ENCODE peak calls at places on chromosomes 6 and 20, in seven cellular contexts. M, Q, B, F, H, Z and L are unnamed samples. For H3K36me3, the result is how much of the 10 kb centered on the place peaks cover.

GRCh38 chr6:47014401-47014800 is 27.7 kb downstream of the ADGRF1 start:
- DNase-seq in M (no peak), Q (no peak), B (no peak), F (no peak), H (no peak), Z (no peak), L (no peak)

GRCh38 chr20:9974324-9974723 is 60.5 kb upstream of the ANKEF1 start:
- DNase-seq in M (no peak), Q (no peak), B (no peak), F (no peak), H (peak), Z (no peak), L (no peak)

GRCh38 chr6:13275435-13275989 is 52.8 kb downstream of the TBC1D7 start:
- DNase-seq in M (no peak), Q (no peak), B (no peak), F (no peak), H (no peak), Z (no peak), L (no peak)

GRCh38 chr20:42549496-42549895 is 640.2 kb downstream of the PTPRT start:
- DNase-seq in M (no peak), Q (no peak), B (no peak), F (no peak), H (no peak), Z (no peak), L (no peak)

GRCh38 chr6:151914475-151914874 is 107.0 kb downstream of the ESR1 start:
- DNase-seq in M (no peak), Q (peak), B (no peak), F (no peak), H (no peak), Z (peak), L (no peak)

GRCh38 chr6:109695468-109695867 is 4.4 kb downstream of the FIG4 start:
- DNase-seq in M (no peak), Q (no peak), B (no peak), F (no peak), H (peak), Z (peak), L (no peak)

GRCh38 chr20:16518068-16518783 is 55.0 kb downstream of the KIF16B start:
- DNase-seq in M (no peak), Q (peak), B (peak), F (peak), H (peak), Z (peak), L (peak)

GRCh38 chr20:48919336-48919881 is 2.1 kb upstream of the ARFGEF2 start:
- DNase-seq in M (no peak), Q (no peak), B (no peak), F (no peak), H (no peak), Z (no peak), L (no peak)

GRCh38 chr6:152952866-152953509 is 29.9 kb downstream of the FBXO5 start:
- DNase-seq in M (no peak), Q (peak), B (no peak), F (no peak), H (no peak), Z (peak), L (no peak)

GRCh38 chr6:162785632-162786242 is 58.0 kb downstream of the PACRG start:
- DNase-seq in M (peak), Q (peak), B (peak), F (no peak), H (peak), Z (no peak), L (no peak)

GRCh38 chr6:70210462-70210861 is 92.4 kb downstream of the COL9A1 start:
- DNase-seq in M (no peak), Q (peak), B (no peak), F (no peak), H (no peak), Z (peak), L (no peak)

GRCh38 chr6:145749632-145750031 is 14.3 kb upstream of the EPM2A start:
- DNase-seq in M (no peak), Q (peak), B (no peak), F (no peak), H (no peak), Z (peak), L (no peak)

GRCh38 chr6:110951986-110952794 is 6.3 kb upstream of the GTF3C6 start:
- DNase-seq in M (no peak), Q (peak), B (no peak), F (no peak), H (peak), Z (peak), L (no peak)

GRCh38 chr6:85078071-85078470 is 313.7 kb upstream of the TBX18 start:
- DNase-seq in M (no peak), Q (peak), B (no peak), F (no peak), H (no peak), Z (peak), L (no peak)

GRCh38 chr6:13273931-13274706 is 54.2 kb downstream of the TBC1D7 start:
- DNase-seq in M (no peak), Q (no peak), B (peak), F (peak), H (no peak), Z (no peak), L (peak)

GRCh38 chr6:135048915-135049314 is 5.7 kb downstream of the HBS1L start:
- DNase-seq in M (no peak), Q (no peak), B (no peak), F (no peak), H (no peak), Z (no peak), L (no peak)

GRCh38 chr6:133701633-133702331 is 187.1 kb upstream of the TCF21 start:
- DNase-seq in M (no peak), Q (peak), B (peak), F (no peak), H (no peak), Z (peak), L (no peak)

GRCh38 chr6:40630046-40630445 is 42.9 kb upstream of the LRFN2 start:
- DNase-seq in M (no peak), Q (no peak), B (no peak), F (no peak), H (no peak), Z (no peak), L (no peak)

GRCh38 chr6:116057766-116058165 is 2.9 kb downstream of the FRK start:
- DNase-seq in M (no peak), Q (no peak), B (no peak), F (no peak), H (no peak), Z (no peak), L (no peak)

GRCh38 chr6:149273318-149273717 is 44.2 kb upstream of the TAB2 start:
- DNase-seq in M (no peak), Q (no peak), B (peak), F (no peak), H (no peak), Z (no peak), L (no peak)

GRCh38 chr20:36034875-36035274 is 66.5 kb downstream of the CNBD2 start:
- DNase-seq in M (no peak), Q (no peak), B (no peak), F (no peak), H (no peak), Z (no peak), L (no peak)

GRCh38 chr6:11480541-11480940 is 57.0 kb upstream of the TMEM170B start:
- DNase-seq in M (no peak), Q (no peak), B (no peak), F (no peak), H (no peak), Z (no peak), L (peak)

GRCh38 chr6:149335924-149336323 is 18.4 kb downstream of the TAB2 start:
- DNase-seq in M (no peak), Q (peak), B (no peak), F (no peak), H (no peak), Z (peak), L (no peak)

GRCh38 chr20:18701969-18702368 is 111.6 kb upstream of the SCP2D1 start:
- DNase-seq in M (no peak), Q (no peak), B (no peak), F (no peak), H (no peak), Z (no peak), L (no peak)

GRCh38 chr20:57495978-57496377 is 29.0 kb downstream of the CTCFL start:
- DNase-seq in M (no peak), Q (no peak), B (no peak), F (no peak), H (peak), Z (no peak), L (no peak)

GRCh38 chr6:37643851-37644672 is 53.6 kb downstream of the MDGA1 start:
- DNase-seq in M (no peak), Q (peak), B (no peak), F (peak), H (no peak), Z (no peak), L (no peak)

GRCh38 chr6:65448806-65449397 is 258.1 kb downstream of the EYS start:
- DNase-seq in M (no peak), Q (no peak), B (no peak), F (no peak), H (no peak), Z (no peak), L (no peak)

GRCh38 chr20:2149507-2149906 is 47.9 kb downstream of the STK35 start:
- DNase-seq in M (no peak), Q (no peak), B (no peak), F (no peak), H (no peak), Z (peak), L (no peak)

GRCh38 chr20:24535956-24536730 is 66.7 kb downstream of the SYNDIG1 start:
- DNase-seq in M (no peak), Q (no peak), B (no peak), F (no peak), H (no peak), Z (no peak), L (no peak)

GRCh38 chr6:17102258-17102870 is 514 bp downstream of the STMND1 start:
- DNase-seq in M (no peak), Q (no peak), B (no peak), F (no peak), H (no peak), Z (no peak), L (no peak)

GRCh38 chr6:17098538-17098937 is 3.3 kb upstream of the STMND1 start:
- DNase-seq in M (no peak), Q (peak), B (no peak), F (no peak), H (peak), Z (peak), L (no peak)

GRCh38 chr6:17099401-17100059 is 2.3 kb upstream of the STMND1 start:
- DNase-seq in M (no peak), Q (no peak), B (no peak), F (no peak), H (no peak), Z (no peak), L (peak)

GRCh38 chr6:17103715-17104114 is 1.9 kb downstream of the STMND1 start:
- DNase-seq in M (no peak), Q (no peak), B (no peak), F (no peak), H (no peak), Z (no peak), L (no peak)

GRCh38 chr6:17101422-17102257 is at the start of gene STMND1:
- DNase-seq in M (peak), Q (peak), B (peak), F (no peak), H (peak), Z (peak), L (peak)
- H3K4me3 ChIP-seq in M (peak), Q (peak), B (peak), F (no peak), H (peak), Z (peak), L (peak)

GRCh38 chr6:144480518-144480917 is 195.4 kb downstream of the UTRN start:
- DNase-seq in M (no peak), Q (peak), B (no peak), F (no peak), H (no peak), Z (no peak), L (no peak)

GRCh38 chr6:144481527-144481926 is 196.4 kb downstream of the UTRN start:
- DNase-seq in M (no peak), Q (no peak), B (no peak), F (no peak), H (peak), Z (no peak), L (no peak)

GRCh38 chr6:144482142-144482541 is 197.0 kb downstream of the UTRN start:
- DNase-seq in M (no peak), Q (peak), B (peak), F (peak), H (peak), Z (peak), L (peak)

GRCh38 chr6:144488590-144488989 is 203.5 kb downstream of the UTRN start:
- DNase-seq in M (no peak), Q (no peak), B (no peak), F (no peak), H (no peak), Z (no peak), L (no peak)

DNA sequence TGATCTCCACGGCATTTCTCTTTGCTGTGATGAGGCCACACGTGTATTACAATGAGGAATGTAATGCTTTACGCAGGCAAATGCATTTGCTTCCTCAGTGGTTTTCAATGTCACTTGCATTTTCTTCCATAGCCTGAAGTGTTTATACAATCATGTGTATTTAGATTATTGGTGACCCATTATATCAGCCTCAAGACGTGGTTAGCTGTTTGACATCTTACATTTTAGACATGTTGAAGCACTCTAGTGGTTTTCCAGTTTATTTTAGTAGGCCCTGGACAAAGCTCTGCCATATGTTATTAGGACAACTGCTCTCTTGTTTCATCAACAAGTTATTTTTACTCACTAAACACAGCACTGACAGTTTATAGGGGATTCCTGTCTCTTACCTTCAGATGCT is 200.4 kb downstream of the UTRN start:
- DNase-seq in M (no peak), Q (no peak), B (no peak), F (no peak), H (no peak), Z (no peak), L (no peak)
- H3K36me3 ChIP-seq in M (under half), Q (under half), B (half or more), F (under half), H (half or more), Z (under half), L (under half)

GRCh38 chr20:41247523-41248370 is 69.8 kb downstream of the ZHX3 start:
- DNase-seq in M (no peak), Q (no peak), B (no peak), F (no peak), H (no peak), Z (no peak), L (no peak)
- H3K4me3 ChIP-seq in M (no peak), Q (no peak), B (no peak), F (no peak), H (no peak), Z (no peak), L (no peak)

GRCh38 chr6:44431118-44431725 is 43.7 kb downstream of the CDC5L start:
- DNase-seq in M (no peak), Q (peak), B (peak), F (peak), H (peak), Z (peak), L (peak)
- H3K36me3 ChIP-seq in M (under half), Q (under half), B (half or more), F (under half), H (half or more), Z (under half), L (under half)

GRCh38 chr20:31740208-31740607 is 1.1 kb downstream of the TPX2 start:
- DNase-seq in M (no peak), Q (peak), B (no peak), F (no peak), H (no peak), Z (peak), L (no peak)
- H3K4me3 ChIP-seq in M (no peak), Q (peak), B (no peak), F (no peak), H (peak), Z (peak), L (no peak)

GRCh38 chr6:160042014-160042773 is 73.3 kb downstream of the IGF2R start:
- DNase-seq in M (no peak), Q (peak), B (no peak), F (no peak), H (peak), Z (peak), L (no peak)

GRCh38 chr6:160042788-160043301 is 74.0 kb downstream of the IGF2R start:
- DNase-seq in M (no peak), Q (peak), B (no peak), F (no peak), H (no peak), Z (peak), L (no peak)

GRCh38 chr6:160041608-160042007 is 72.7 kb downstream of the IGF2R start:
- DNase-seq in M (peak), Q (peak), B (peak), F (no peak), H (peak), Z (peak), L (peak)

GRCh38 chr6:160040527-160041264 is 71.8 kb downstream of the IGF2R start:
- DNase-seq in M (no peak), Q (no peak), B (no peak), F (no peak), H (peak), Z (no peak), L (no peak)

GRCh38 chr6:160043784-160044183 is 74.9 kb downstream of the IGF2R start:
- DNase-seq in M (no peak), Q (no peak), B (no peak), F (no peak), H (no peak), Z (peak), L (no peak)
- H3K36me3 ChIP-seq in M (under half), Q (half or more), B (half or more), F (half or more), H (half or more), Z (under half), L (under half)

DNA sequence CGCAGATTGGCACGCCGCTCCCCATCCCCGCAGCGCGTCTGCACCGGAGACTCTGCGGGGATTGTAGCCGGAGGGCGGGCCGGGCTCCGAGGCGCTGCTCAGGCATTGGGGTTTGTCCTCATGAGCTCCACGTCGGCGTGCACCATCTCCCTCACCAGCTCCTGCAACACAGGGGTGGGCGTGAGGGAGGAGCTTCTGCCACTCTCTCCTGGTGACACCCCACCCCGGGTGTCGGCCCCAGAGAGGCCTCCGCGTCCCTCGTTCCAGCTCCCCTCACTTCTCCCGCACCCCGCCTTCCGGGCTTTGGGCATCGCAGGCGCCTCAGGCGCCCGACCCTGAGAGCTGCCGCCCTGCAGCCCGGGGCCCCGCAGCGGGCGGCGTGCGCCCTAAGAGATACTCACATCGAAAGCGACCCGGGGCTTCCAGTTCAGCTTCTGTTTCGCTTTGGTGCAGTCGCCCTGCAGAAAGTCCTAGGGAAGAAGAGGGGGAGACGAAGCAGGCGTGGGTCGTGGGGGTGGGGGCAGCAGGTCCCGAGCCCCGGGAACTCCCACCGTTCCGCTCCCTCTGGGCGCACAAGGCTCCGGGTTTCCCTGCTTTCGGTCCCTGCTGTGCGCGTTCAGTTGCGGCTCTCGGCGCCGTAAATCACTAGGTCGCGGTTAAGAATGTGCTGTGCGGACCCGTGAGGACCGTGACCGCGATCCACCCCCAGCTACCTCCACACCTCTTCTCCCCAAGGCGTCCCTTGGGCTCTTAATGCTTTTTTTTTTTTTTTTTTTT is 14.5 kb downstream of the FOXC1 start:
- DNase-seq in M (no peak), Q (no peak), B (no peak), F (no peak), H (peak), Z (no peak), L (no peak)
- H3K4me3 ChIP-seq in M (peak), Q (peak), B (peak), F (no peak), H (peak), Z (peak), L (peak)

GRCh38 chr6:112081569-112081968 is 5.7 kb downstream of the TUBE1 start:
- DNase-seq in M (no peak), Q (no peak), B (no peak), F (no peak), H (no peak), Z (no peak), L (no peak)
- H3K36me3 ChIP-seq in M (under half), Q (under half), B (half or more), F (under half), H (half or more), Z (under half), L (under half)

DNA sequence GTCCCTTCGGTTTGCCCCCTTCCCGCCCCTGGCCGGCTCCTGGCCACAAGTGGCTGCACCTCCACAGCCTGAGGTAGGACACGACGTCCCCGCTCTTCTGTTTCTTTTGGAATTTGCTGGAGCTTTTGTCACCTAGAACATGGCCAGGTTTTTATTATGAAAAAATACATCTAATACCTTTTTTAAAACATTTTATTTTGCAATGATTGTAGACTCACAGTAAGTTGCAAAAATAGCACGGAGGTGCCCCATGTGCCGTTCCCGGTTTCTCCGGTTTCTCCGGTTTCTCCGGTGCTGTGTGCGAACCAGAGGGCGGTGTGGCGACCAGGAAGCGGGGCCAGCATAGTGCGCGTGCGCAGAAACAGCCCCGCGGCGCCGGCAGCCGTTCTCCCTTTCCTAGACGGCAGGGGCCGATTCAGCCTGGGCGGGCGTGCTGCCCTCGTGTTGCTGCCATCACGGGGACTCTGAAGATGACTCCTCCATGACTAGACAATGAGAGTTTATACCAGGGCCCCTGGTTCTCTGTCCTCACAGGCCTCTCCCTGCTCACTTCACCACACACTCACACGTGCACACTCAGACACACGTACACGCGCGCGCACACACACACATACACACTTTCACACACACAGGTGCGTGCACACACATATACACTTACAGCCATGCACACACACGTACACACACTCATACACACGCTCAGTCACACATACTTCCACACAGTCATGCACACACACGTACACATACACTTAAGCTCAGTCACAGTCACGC is 102.1 kb downstream of the TMEM242 start:
- DNase-seq in M (peak), Q (peak), B (peak), F (peak), H (peak), Z (peak), L (peak)
- H3K4me3 ChIP-seq in M (peak), Q (no peak), B (no peak), F (no peak), H (no peak), Z (peak), L (peak)